ENCODE peak calls at places on chromosome 16, in seven cellular contexts. G is heart left ventricle, Y is uterus, C is breast epithelium, A is esophagus muscularis mucosa, Q is A549, T is stomach. W is an unnamed sample.

GRCh38 chr16:3479654-3480216 is 15.6 kb downstream of the C16orf90 start:
- DNase-seq in T (no peak), Q (no peak), C (no peak), G (no peak), Y (no peak), A (no peak), W (no peak)

GRCh38 chr16:69106491-69107291 is 1.2 kb downstream of the HAS3 start:
- DNase-seq in Q (peak), T (no peak), A (no peak), C (no peak), G (no peak), Y (no peak), W (no peak)

GRCh38 chr16:64730261-64730660 is 391.6 kb downstream of the CDH11 start:
- DNase-seq in Q (no peak), T (no peak), Y (no peak), C (no peak), G (no peak), A (no peak), W (no peak)

GRCh38 chr16:51818342-51818944 is 667.4 kb upstream of the SALL1 start:
- DNase-seq in Y (peak), A (no peak), Q (no peak), G (no peak), C (no peak), T (peak), W (no peak)

GRCh38 chr16:66382966-66383299 is 16.4 kb downstream of the CDH5 start:
- DNase-seq in C (no peak), G (no peak), T (no peak), Y (no peak), A (no peak), Q (peak), W (no peak)

GRCh38 chr16:56107944-56108583 is 83.2 kb upstream of the GNAO1 start:
- DNase-seq in T (no peak), Q (no peak), A (peak), Y (no peak), C (no peak), G (peak), W (no peak)

GRCh38 chr16:14628806-14629611 is 1.1 kb downstream of the PARN start:
- DNase-seq in T (no peak), A (no peak), G (no peak), C (no peak), Y (no peak), Q (no peak), W (no peak)

GRCh38 chr16:11175106-11175795 is 80.8 kb downstream of the SOCS1 start:
- DNase-seq in C (no peak), Y (no peak), A (no peak), Q (no peak), G (no peak), T (no peak), W (no peak)

GRCh38 chr16:71426069-71426879 is 15.6 kb downstream of the TLE7 start:
- DNase-seq in Q (peak), T (no peak), Y (no peak), C (no peak), G (no peak), A (no peak), W (peak)

GRCh38 chr16:1615761-1616160 is 3.6 kb downstream of the CRAMP1 start:
- DNase-seq in Y (no peak), T (no peak), C (no peak), Q (no peak), G (no peak), A (no peak), W (no peak)

GRCh38 chr16:84360170-84360569 is 8.2 kb upstream of the ATP2C2 start:
- DNase-seq in T (no peak), Q (no peak), Y (no peak), G (no peak), C (no peak), A (no peak), W (no peak)

GRCh38 chr16:12613131-12613991 is 190.3 kb downstream of the CPPED1 start:
- DNase-seq in T (no peak), A (peak), Q (peak), Y (no peak), C (no peak), G (no peak), W (no peak)

GRCh38 chr16:51888021-51888420 is 658.9 kb downstream of the TOX3 start:
- DNase-seq in C (no peak), A (no peak), Q (no peak), G (no peak), Y (no peak), T (no peak), W (no peak)

GRCh38 chr16:55832425-55832787 is 490 bp downstream of the CES1 start:
- DNase-seq in G (peak), C (no peak), Y (no peak), Q (no peak), T (no peak), A (no peak), W (no peak)

GRCh38 chr16:14280541-14280940 is 209.4 kb downstream of the MRTFB start:
- DNase-seq in Q (no peak), T (no peak), Y (no peak), A (no peak), C (no peak), G (no peak), W (no peak)

GRCh38 chr16:68901910-68902309 is 58.6 kb downstream of the TANGO6 start:
- DNase-seq in C (no peak), A (no peak), T (no peak), Y (no peak), Q (no peak), G (no peak), W (no peak)

GRCh38 chr16:30113031-30113710 is at the start of gene GDPD3:
- DNase-seq in Y (no peak), C (no peak), T (peak), A (no peak), G (peak), Q (no peak), W (peak)

GRCh38 chr16:30115238-30115637 is 1.9 kb upstream of the GDPD3 start:
- DNase-seq in Q (no peak), T (peak), A (no peak), C (no peak), Y (no peak), G (no peak), W (peak)

GRCh38 chr16:30112197-30113030 is 923 bp downstream of the GDPD3 start:
- DNase-seq in Y (peak), C (no peak), T (peak), Q (peak), G (peak), A (no peak), W (peak)

GRCh38 chr16:30114411-30114810 is 1.1 kb upstream of the GDPD3 start:
- DNase-seq in Q (no peak), A (no peak), Y (no peak), G (no peak), T (no peak), C (no peak), W (no peak)

DNA sequence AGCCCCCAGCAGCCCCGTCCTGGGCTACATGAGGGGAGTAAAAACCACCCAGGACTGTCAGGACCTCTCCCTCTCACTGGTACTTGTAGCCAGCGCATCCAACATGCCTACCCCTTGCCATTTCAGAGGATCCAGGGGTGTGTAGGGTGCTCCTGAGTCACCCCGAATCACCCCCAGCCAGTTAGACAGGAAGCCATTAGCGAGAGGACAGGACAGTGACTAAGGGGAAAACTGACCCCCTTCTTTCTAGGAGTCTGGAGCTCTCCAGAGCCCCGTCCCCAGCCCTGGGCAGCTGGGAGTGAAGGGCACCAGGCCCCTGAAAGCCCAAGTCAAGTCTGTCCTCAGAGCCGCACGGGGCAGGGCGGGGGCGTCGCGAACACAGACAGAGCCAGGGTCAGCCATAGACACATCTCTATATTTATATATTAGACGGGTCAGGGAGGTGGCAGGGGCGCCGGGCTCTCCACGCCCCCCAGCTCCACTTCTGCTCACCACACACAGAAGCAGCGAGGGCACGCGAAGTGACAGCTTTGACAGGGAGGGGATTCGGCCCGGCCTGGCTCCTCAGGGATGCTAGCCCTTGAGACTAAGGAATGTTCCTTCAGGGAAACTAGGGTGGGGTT is 485 bp upstream of the GDPD3 start:
- DNase-seq in C (no peak), G (no peak), Y (no peak), T (no peak), A (no peak), Q (no peak), W (no peak)
- H3K27ac ChIP-seq in C (peak), G (no peak), Y (no peak), T (peak), A (peak), Q (peak), W (peak)

GRCh38 chr16:74743668-74744299 is 30.8 kb downstream of the FA2H start:
- DNase-seq in Q (peak), Y (no peak), A (no peak), C (peak), G (no peak), T (peak), W (no peak)
- TF ChIP-seq POLR2A in Q (peak), Y (no peak), A (no peak), C (no peak), G (no peak), T (no peak), W (no peak)

DNA sequence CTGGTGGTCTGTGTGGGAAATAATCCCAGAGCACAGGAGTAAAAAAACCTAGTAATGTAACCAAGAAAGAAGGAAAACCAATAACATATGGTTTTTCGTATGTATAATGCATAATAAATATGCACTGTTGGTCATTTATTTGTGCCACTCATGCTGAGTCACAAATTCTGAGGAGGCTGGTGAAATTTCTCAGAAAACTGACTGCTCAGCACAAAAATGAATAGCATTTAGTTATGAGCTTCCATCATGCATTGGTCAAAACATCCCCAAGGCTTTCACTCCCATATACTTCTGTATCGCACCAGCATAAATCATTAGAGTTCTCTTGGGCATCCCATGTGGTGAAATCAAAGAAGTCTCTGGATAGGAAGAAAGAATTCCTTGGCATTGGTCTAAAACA is 785.5 kb upstream of the CDH8 start:
- DNase-seq in Q (no peak), G (no peak), Y (no peak), C (no peak), A (no peak), T (no peak), W (no peak)
- H3K4me3 ChIP-seq in Q (no peak), G (no peak), Y (no peak), C (no peak), A (no peak), T (no peak), W (no peak)

GRCh38 chr16:16008666-16009065 is 59.2 kb downstream of the ABCC1 start:
- DNase-seq in Q (no peak), T (no peak), C (no peak), A (no peak), Y (no peak), G (no peak), W (no peak)
- H3K27ac ChIP-seq in Q (peak), T (no peak), C (no peak), A (peak), Y (no peak), G (no peak), W (no peak)

DNA sequence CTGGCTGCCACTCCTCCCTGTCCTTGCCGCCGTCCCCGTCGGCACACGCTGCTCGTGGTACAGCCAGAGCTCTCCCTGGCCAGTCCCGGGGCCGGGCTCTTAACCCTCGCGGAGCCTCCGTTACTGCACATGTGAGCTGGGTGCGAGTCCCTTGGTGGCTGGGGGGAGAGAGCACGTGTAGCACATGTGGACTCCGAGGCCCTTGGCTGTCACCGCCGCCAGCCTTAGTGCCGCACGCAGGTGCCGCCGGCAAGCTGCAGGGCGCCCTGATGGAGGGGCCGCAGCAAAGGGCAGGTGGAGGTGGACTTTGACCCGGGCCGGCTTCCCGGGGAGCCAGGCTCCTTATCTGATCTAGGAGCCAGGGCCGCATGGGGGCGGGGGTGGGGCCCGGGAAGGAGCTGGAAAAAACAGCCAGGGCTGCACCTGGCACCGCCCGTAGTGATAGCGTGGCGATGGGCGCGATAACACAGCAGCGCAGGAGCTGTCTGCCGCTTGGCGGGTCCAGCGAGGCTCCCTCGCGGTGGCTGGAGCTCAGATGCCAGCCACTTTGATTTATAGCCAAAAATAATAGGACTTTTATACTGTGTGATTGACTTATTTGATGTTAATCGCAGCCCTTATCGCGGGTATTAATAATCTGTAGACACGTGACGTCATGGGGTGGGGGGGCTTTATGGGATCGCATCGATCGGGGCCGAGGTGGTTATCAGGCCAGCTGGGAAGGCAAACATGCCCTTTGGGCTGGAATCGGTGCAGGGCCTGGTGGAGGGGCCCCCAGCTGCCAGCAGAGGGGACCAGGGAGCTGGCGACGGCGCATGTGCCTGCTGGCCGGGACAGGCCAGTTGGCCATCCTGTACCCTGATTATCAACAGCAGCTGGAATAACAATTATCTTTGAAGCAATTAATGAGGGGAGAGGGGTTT is 35.1 kb downstream of the ZFPM1 start:
- DNase-seq in C (no peak), A (no peak), Y (no peak), G (no peak), Q (no peak), T (peak), W (no peak)
- TF ChIP-seq POLR2A in C (no peak), A (no peak), Y (no peak), G (no peak), Q (no peak), T (no peak), W (no peak)

W was measured in upper lobe of left lung.